ENCODE peak calls at places on chromosome 17, in four cellular contexts. One of them, this sample, is unnamed.

GRCh38 chr17:12789075-12789975 is at the start of gene ARHGAP44:
- DNase-seq in stomach: peak; percentile 73
- DNase-seq in lower leg skin: no peak
- DNase-seq in spleen: peak; percentile 84
- DNase-seq in this sample: peak; percentile 84

GRCh38 chr17:82372063-82372590 is 562 bp downstream of the UTS2R start:
- DNase-seq in lower leg skin: no peak
- DNase-seq in spleen: no peak
- DNase-seq in stomach: no peak
- DNase-seq in this sample: no peak

GRCh38 chr17:7623661-7624060 is 4.0 kb downstream of the SAT2 start:
- DNase-seq in lower leg skin: no peak
- DNase-seq in stomach: no peak
- DNase-seq in spleen: no peak
- DNase-seq in this sample: no peak

GRCh38 chr17:17313350-17313991 is 10.3 kb downstream of the NT5M start:
- DNase-seq in lower leg skin: no peak
- DNase-seq in stomach: peak; percentile 70
- DNase-seq in spleen: peak; percentile 89
- DNase-seq in this sample: peak; percentile 43

GRCh38 chr17:4968916-4969550 is 1.4 kb upstream of the SPAG7 start:
- DNase-seq in lower leg skin: no peak
- DNase-seq in spleen: no peak
- DNase-seq in stomach: no peak
- DNase-seq in this sample: peak; percentile 47

GRCh38 chr17:17205368-17206148 is 575 bp downstream of the PLD6 start:
- DNase-seq in stomach: peak; percentile 73
- DNase-seq in lower leg skin: peak; percentile 43
- DNase-seq in spleen: peak; percentile 91
- DNase-seq in this sample: peak; percentile 66

GRCh38 chr17:27207073-27207511 is 86.8 kb upstream of the WSB1 start:
- DNase-seq in lower leg skin: no peak
- DNase-seq in stomach: no peak
- DNase-seq in spleen: no peak
- DNase-seq in this sample: no peak

GRCh38 chr17:2892305-2892971 is 96.2 kb downstream of the RAP1GAP2 start:
- DNase-seq in lower leg skin: no peak
- DNase-seq in spleen: no peak
- DNase-seq in stomach: peak; percentile 74
- DNase-seq in this sample: no peak

GRCh38 chr17:66677201-66677981 is 157.5 kb upstream of the CACNG5 start:
- DNase-seq in stomach: no peak
- DNase-seq in spleen: no peak
- DNase-seq in lower leg skin: no peak
- DNase-seq in this sample: no peak

GRCh38 chr17:28734712-28735241 is 6.2 kb downstream of the NEK8 start:
- DNase-seq in stomach: no peak
- DNase-seq in spleen: peak; percentile 61
- DNase-seq in lower leg skin: no peak
- DNase-seq in this sample: no peak

GRCh38 chr17:74979408-74980146 is 7.0 kb upstream of the HID1 start:
- DNase-seq in lower leg skin: no peak
- DNase-seq in stomach: no peak
- DNase-seq in spleen: no peak
- DNase-seq in this sample: no peak

GRCh38 chr17:40342575-40343058 is 21.9 kb downstream of the GJD3 start:
- DNase-seq in lower leg skin: no peak
- DNase-seq in spleen: no peak
- DNase-seq in stomach: no peak
- DNase-seq in this sample: no peak

GRCh38 chr17:40340327-40340726 is 24.2 kb downstream of the GJD3 start:
- DNase-seq in lower leg skin: no peak
- DNase-seq in spleen: no peak
- DNase-seq in stomach: no peak
- DNase-seq in this sample: no peak

GRCh38 chr17:40340880-40341807 is 23.4 kb downstream of the GJD3 start:
- DNase-seq in spleen: peak; percentile 99
- DNase-seq in stomach: peak; percentile 90
- DNase-seq in lower leg skin: peak; percentile 89
- DNase-seq in this sample: peak; percentile 94

GRCh38 chr17:40343126-40344119 is 21.1 kb downstream of the GJD3 start:
- DNase-seq in lower leg skin: no peak
- DNase-seq in spleen: no peak
- DNase-seq in stomach: no peak
- DNase-seq in this sample: no peak

GRCh38 chr17:40341808-40342574 is 22.5 kb downstream of the GJD3 start:
- DNase-seq in lower leg skin: no peak
- DNase-seq in stomach: peak; percentile 81
- DNase-seq in spleen: peak; percentile 93
- DNase-seq in this sample: peak; percentile 92
- TF ChIP-seq POLR2A in lower leg skin: no peak
- TF ChIP-seq POLR2A in stomach: no peak
- TF ChIP-seq POLR2A in spleen: no peak
- TF ChIP-seq POLR2A in this sample: no peak

GRCh38 chr17:60164164-60164563 is 14.4 kb downstream of the CA4 start:
- DNase-seq in stomach: no peak
- DNase-seq in spleen: no peak
- DNase-seq in lower leg skin: no peak
- DNase-seq in this sample: no peak

GRCh38 chr17:60161598-60162330 is 12.0 kb downstream of the CA4 start:
- DNase-seq in spleen: peak; percentile 86
- DNase-seq in stomach: peak; percentile 50
- DNase-seq in lower leg skin: no peak
- DNase-seq in this sample: no peak

GRCh38 chr17:60165223-60165622 is 15.4 kb downstream of the CA4 start:
- DNase-seq in lower leg skin: no peak
- DNase-seq in spleen: no peak
- DNase-seq in stomach: no peak
- DNase-seq in this sample: no peak

GRCh38 chr17:60164697-60165096 is 14.9 kb downstream of the CA4 start:
- DNase-seq in spleen: no peak
- DNase-seq in stomach: no peak
- DNase-seq in lower leg skin: no peak
- DNase-seq in this sample: no peak

DNA sequence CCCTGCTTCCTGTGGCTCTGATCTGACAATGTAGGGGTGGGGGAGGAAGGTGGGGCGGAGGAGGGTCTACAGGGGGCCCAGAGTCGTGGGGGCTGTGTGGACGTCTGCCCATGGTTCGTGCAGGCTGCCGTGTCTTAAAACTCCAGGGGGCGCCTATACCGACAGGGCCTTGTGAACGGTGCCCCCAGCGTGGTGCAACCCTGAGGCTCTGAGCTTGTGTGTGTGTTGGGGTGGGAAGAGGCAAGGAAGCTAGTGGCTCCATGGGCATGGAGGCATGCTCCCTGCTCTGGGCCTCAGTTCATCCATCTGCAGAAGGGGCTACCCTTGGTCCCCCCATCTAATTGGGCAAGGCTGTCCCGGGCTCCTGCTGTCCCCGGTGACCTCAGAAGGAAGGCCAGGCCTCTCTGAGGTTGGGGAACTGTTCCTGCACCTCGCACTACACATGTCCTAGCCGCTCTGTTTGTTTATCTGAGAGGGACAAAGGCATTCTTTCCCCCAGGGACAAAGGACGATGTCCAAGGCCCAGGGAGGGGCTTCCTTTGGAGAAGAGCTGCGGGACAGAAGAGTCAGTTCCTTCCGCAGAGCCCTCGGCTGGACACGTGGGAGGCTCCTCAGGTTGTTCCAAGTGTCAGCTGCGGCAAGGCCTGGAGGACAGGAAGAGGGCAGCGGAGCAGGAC is 13.5 kb downstream of the CA4 start:
- DNase-seq in lower leg skin: no peak
- DNase-seq in stomach: no peak
- DNase-seq in spleen: no peak
- DNase-seq in this sample: peak; percentile 56
- TF ChIP-seq CTCF in lower leg skin: no peak
- TF ChIP-seq CTCF in stomach: no peak
- TF ChIP-seq CTCF in spleen: no peak
- TF ChIP-seq CTCF in this sample: no peak

DNA sequence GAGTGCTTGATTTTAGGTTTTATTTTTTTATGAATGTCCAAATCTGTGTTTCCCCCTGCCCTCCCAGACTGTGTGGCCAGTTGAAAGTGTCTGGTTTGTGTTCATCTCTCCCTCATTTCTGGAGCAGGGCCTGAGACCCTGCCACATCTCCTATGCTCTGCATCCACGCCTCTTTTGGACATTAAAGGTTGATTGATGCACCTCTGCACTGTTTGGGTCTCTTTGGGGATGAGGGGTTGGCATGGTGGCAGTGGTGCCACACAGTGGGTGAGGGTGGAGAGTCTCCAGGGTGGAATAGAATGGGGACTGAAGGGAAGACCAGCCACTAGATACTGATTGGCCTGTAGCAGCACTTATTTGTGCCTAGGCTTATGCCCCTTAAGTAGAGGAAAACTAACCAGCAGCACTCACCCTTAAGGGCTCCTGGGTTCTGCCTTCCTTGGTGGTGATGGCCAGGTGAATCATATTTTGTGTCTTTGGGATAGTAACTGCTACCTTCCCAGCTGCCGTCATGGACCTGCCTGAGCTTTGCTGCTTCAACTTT is 7.9 kb downstream of the DYNLL2 start:
- DNase-seq in stomach: no peak
- DNase-seq in spleen: no peak
- DNase-seq in lower leg skin: no peak
- DNase-seq in this sample: no peak
- TF ChIP-seq POLR2A in stomach: no peak
- TF ChIP-seq POLR2A in spleen: no peak
- TF ChIP-seq POLR2A in lower leg skin: no peak
- TF ChIP-seq POLR2A in this sample: no peak

GRCh38 chr17:77049440-77049839 is 91.3 kb upstream of the SEC14L1 start:
- DNase-seq in lower leg skin: no peak
- DNase-seq in spleen: no peak
- DNase-seq in stomach: no peak
- DNase-seq in this sample: no peak

GRCh38 chr17:77042688-77043330 is 98.0 kb upstream of the SEC14L1 start:
- DNase-seq in stomach: no peak
- DNase-seq in spleen: no peak
- DNase-seq in lower leg skin: no peak
- DNase-seq in this sample: no peak

DNA sequence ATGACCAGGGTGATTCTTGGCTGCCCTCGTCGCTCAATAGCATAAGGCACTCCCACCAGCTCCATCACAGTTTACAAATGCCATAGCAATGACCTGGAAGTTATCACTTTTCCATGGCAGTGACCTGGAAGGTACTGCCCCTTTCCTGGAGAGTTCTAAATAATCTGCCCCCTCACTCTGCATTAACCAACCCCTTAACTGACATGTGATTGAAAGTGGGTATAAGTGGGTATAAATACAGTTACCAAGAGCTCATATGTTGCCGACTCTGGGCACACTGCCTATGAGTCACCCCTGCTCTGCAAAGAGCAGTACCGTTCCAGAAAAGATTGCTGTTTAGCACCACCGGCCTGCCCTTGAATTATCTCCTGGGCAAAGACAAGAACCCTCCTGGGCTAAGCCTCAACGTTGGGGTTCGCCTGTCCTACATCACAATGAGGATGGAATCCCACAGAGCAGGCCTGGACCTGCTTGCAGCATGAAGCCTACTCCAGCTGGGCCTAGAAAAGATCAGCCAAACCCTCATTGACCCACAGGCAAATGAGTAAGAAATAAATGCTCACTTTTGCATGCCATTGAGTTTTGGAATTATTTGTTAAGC is 95.2 kb upstream of the SEC14L1 start:
- DNase-seq in lower leg skin: no peak
- DNase-seq in stomach: no peak
- DNase-seq in spleen: no peak
- DNase-seq in this sample: no peak
- TF ChIP-seq CTCF in lower leg skin: no peak
- TF ChIP-seq CTCF in stomach: no peak
- TF ChIP-seq CTCF in spleen: no peak
- TF ChIP-seq CTCF in this sample: no peak

GRCh38 chr17:32523017-32523680 is 36.4 kb downstream of the CDK5R1 start:
- DNase-seq in lower leg skin: no peak
- DNase-seq in stomach: no peak
- DNase-seq in spleen: no peak
- DNase-seq in this sample: no peak
- TF ChIP-seq POLR2A in lower leg skin: no peak
- TF ChIP-seq POLR2A in stomach: no peak
- TF ChIP-seq POLR2A in spleen: no peak
- TF ChIP-seq POLR2A in this sample: no peak

GRCh38 chr17:79188679-79189078 is 114.1 kb downstream of the ENGASE start:
- DNase-seq in stomach: no peak
- DNase-seq in spleen: no peak
- DNase-seq in lower leg skin: no peak
- DNase-seq in this sample: no peak

GRCh38 chr17:79196913-79197312 is 122.3 kb downstream of the ENGASE start:
- DNase-seq in lower leg skin: no peak
- DNase-seq in spleen: no peak
- DNase-seq in stomach: no peak
- DNase-seq in this sample: no peak

GRCh38 chr17:79191270-79191934 is 116.8 kb downstream of the ENGASE start:
- DNase-seq in spleen: no peak
- DNase-seq in stomach: no peak
- DNase-seq in lower leg skin: no peak
- DNase-seq in this sample: no peak

GRCh38 chr17:79189264-79189663 is 114.6 kb downstream of the ENGASE start:
- DNase-seq in stomach: no peak
- DNase-seq in lower leg skin: no peak
- DNase-seq in spleen: no peak
- DNase-seq in this sample: no peak

DNA sequence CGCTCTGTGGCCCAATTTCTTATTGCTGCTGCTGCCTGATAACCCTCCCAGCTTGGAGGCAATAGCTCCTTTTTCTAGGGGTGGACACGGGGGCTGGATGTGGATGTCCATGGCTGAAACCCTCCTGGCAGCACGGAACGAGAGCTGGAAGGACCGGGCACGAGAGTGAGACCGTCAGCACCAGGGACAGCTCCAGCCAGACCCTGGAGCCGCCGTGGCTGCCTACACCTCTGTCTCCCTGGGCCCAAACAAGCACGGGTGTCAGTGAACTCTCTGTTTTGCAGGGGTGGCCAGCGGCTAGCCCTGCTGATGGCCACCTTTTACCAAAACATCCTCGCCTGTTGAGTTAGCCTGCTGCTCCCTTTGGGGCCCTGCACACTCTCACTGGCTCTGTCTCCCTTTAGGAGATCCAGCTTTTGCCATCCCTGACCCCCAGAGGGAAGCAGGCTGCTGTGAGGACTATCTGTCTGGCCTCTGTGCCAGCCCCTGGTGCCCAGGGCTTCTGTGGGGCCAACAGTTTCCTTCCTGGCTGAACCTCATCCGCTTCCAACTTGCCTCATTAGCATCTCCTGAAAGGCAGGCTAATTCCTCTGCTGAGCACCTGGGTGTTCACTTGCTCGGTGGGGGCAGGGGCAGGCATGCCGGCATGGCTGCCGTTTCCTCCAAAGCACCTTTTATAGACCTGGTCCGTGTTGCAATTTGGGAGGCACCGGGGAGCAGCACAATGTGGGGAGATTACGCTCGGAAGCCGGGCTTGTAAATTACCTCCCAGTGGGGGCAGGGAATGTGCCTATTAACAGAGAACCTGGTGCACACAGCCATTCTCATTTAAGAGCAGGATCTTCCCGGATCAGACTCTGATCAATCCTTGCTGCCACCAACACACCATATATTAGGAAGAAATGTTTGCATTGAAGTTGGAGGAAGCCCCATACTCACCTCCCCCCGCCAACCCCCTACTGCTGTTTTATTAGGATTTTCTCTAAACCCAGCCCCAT is 118.2 kb downstream of the ENGASE start:
- DNase-seq in lower leg skin: no peak
- DNase-seq in spleen: no peak
- DNase-seq in stomach: no peak
- DNase-seq in this sample: peak; percentile 39
- TF ChIP-seq CTCF in lower leg skin: no peak
- TF ChIP-seq CTCF in spleen: no peak
- TF ChIP-seq CTCF in stomach: no peak
- TF ChIP-seq CTCF in this sample: no peak

This sample was measured in heart left ventricle.